ENCODE peak calls at places on chromosomes 6 and 20, in five cellular contexts. E is RWPE2, P is NCI-H226, N is fibroblast of the aortic adventitia, X is PC-9. Y is an unnamed sample.

GRCh38 chr6:169082093-169082492 is 171.6 kb downstream of the THBS2 start:
- DNase-seq in E (no peak), P (no peak), N (no peak), X (no peak), Y (no peak)

GRCh38 chr20:47774081-47774777 is 11.1 kb downstream of the SULF2 start:
- DNase-seq in E (no peak), P (no peak), N (no peak), X (no peak), Y (no peak)

GRCh38 chr20:59441860-59442810 is 141.7 kb downstream of the EDN3 start:
- DNase-seq in E (no peak), P (no peak), N (no peak), X (no peak), Y (no peak)

GRCh38 chr6:144007455-144007778 is 642 bp downstream of the PLAGL1 start:
- DNase-seq in E (no peak), P (no peak), N (peak), X (no peak), Y (no peak)

GRCh38 chr20:16293590-16293989 is 279.7 kb downstream of the KIF16B start:
- DNase-seq in E (no peak), P (no peak), N (no peak), X (no peak), Y (peak)

GRCh38 chr6:5249451-5250122 is 11.2 kb downstream of the LYRM4 start:
- DNase-seq in E (no peak), P (peak), N (peak), X (no peak), Y (peak)

GRCh38 chr6:70627500-70628254 is 40.0 kb upstream of the SMAP1 start:
- DNase-seq in E (no peak), P (no peak), N (no peak), X (no peak), Y (no peak)

GRCh38 chr6:23413327-23414203 is 712.5 kb upstream of the NRSN1 start:
- DNase-seq in E (no peak), P (no peak), N (no peak), X (no peak), Y (peak)

GRCh38 chr20:62332421-62332820 is 29.6 kb downstream of the ADRM1 start:
- DNase-seq in E (peak), P (no peak), N (no peak), X (no peak), Y (no peak)

GRCh38 chr20:31566658-31567379 is 38.3 kb upstream of the ID1 start:
- DNase-seq in E (peak), P (peak), N (no peak), X (peak), Y (no peak)

GRCh38 chr6:110352603-110353303 is 5.4 kb downstream of the METTL24 start:
- DNase-seq in E (no peak), P (no peak), N (peak), X (no peak), Y (peak)

GRCh38 chr6:82712826-82713225 is 349.2 kb downstream of the TPBG start:
- DNase-seq in E (no peak), P (no peak), N (peak), X (no peak), Y (peak)

GRCh38 chr6:10759312-10759839 is 11.8 kb downstream of the TMEM14B start:
- DNase-seq in E (peak), P (peak), N (peak), X (peak), Y (peak)

GRCh38 chr6:23319560-23319959 is 750.2 kb downstream of the HDGFL1 start:
- DNase-seq in E (no peak), P (no peak), N (no peak), X (no peak), Y (no peak)

GRCh38 chr6:113351183-113351834 is 505.8 kb upstream of the MARCKS start:
- DNase-seq in E (no peak), P (peak), N (peak), X (no peak), Y (peak)

GRCh38 chr6:14758421-14759043 is 487.3 kb upstream of the JARID2 start:
- DNase-seq in E (peak), P (no peak), N (no peak), X (peak), Y (peak)

GRCh38 chr20:43220612-43221011 is 30.9 kb upstream of the PTPRT start:
- DNase-seq in E (no peak), P (no peak), N (peak), X (no peak), Y (peak)

GRCh38 chr20:62642666-62643520 is 590 bp downstream of the SLCO4A1 start:
- DNase-seq in E (no peak), P (no peak), N (peak), X (peak), Y (peak)

GRCh38 chr6:48535569-48535968 is 424.6 kb upstream of the PTCHD4 start:
- DNase-seq in E (no peak), P (peak), N (peak), X (peak), Y (peak)

GRCh38 chr6:32830936-32831335 is 7.6 kb downstream of the TAP2 start:
- DNase-seq in E (no peak), P (no peak), N (no peak), X (no peak), Y (no peak)